ENCODE peak calls at places on chromosomes 5 and 9, in eight cellular contexts. One of them, this sample, is unnamed.
A peak's percentile ranks its signal among the peaks of the same experiment; 100 is the strongest.

GRCh38 chr9:135075234-135076142 is 12.0 kb upstream of the OLFM1 start:
- DNase-seq in A549: no peak
- DNase-seq in HCT116: no peak
- DNase-seq in sigmoid colon: peak; percentile 82
- DNase-seq in gastrocnemius medialis: no peak
- DNase-seq in stomach: peak; percentile 29
- DNase-seq in heart left ventricle: peak; percentile 69
- DNase-seq in ovary: peak; percentile 67
- DNase-seq in this sample: peak; percentile 39

GRCh38 chr5:50867140-50867539 is 200.7 kb downstream of the PARP8 start:
- DNase-seq in A549: no peak
- DNase-seq in HCT116: no peak
- DNase-seq in sigmoid colon: no peak
- DNase-seq in gastrocnemius medialis: no peak
- DNase-seq in stomach: no peak
- DNase-seq in heart left ventricle: no peak
- DNase-seq in ovary: no peak
- DNase-seq in this sample: no peak

GRCh38 chr5:108167174-108167573 is 214.7 kb downstream of the FBXL17 start:
- DNase-seq in A549: no peak
- DNase-seq in HCT116: no peak
- DNase-seq in sigmoid colon: no peak
- DNase-seq in gastrocnemius medialis: no peak
- DNase-seq in stomach: no peak
- DNase-seq in heart left ventricle: no peak
- DNase-seq in ovary: no peak
- DNase-seq in this sample: no peak

GRCh38 chr9:14314424-14314928 is 535 bp upstream of the NFIB start:
- DNase-seq in A549: peak; percentile 82
- DNase-seq in HCT116: peak; percentile 19
- DNase-seq in sigmoid colon: peak; percentile 95
- DNase-seq in gastrocnemius medialis: peak; percentile 83
- DNase-seq in stomach: peak; percentile 78
- DNase-seq in heart left ventricle: peak; percentile 83
- DNase-seq in ovary: peak; percentile 78
- DNase-seq in this sample: peak; percentile 77

GRCh38 chr5:171419663-171420428 is 399 bp downstream of the FGF18 start:
- DNase-seq in A549: peak; percentile 41
- DNase-seq in HCT116: no peak
- DNase-seq in sigmoid colon: no peak
- DNase-seq in gastrocnemius medialis: no peak
- DNase-seq in stomach: peak; percentile 32
- DNase-seq in heart left ventricle: peak; percentile 49
- DNase-seq in ovary: peak; percentile 26
- DNase-seq in this sample: peak; percentile 33

GRCh38 chr9:726005-726404 is 115.5 kb upstream of the DMRT1 start:
- DNase-seq in A549: no peak
- DNase-seq in HCT116: no peak
- DNase-seq in sigmoid colon: peak; percentile 37
- DNase-seq in gastrocnemius medialis: no peak
- DNase-seq in stomach: no peak
- DNase-seq in heart left ventricle: no peak
- DNase-seq in ovary: no peak
- DNase-seq in this sample: no peak

GRCh38 chr5:145072880-145073279 is 762.3 kb downstream of the PRELID2 start:
- DNase-seq in A549: no peak
- DNase-seq in HCT116: no peak
- DNase-seq in sigmoid colon: no peak
- DNase-seq in gastrocnemius medialis: no peak
- DNase-seq in stomach: no peak
- DNase-seq in heart left ventricle: no peak
- DNase-seq in ovary: no peak
- DNase-seq in this sample: no peak

GRCh38 chr5:142176255-142176654 is 67.7 kb downstream of the NDFIP1 start:
- DNase-seq in A549: no peak
- DNase-seq in HCT116: no peak
- DNase-seq in sigmoid colon: no peak
- DNase-seq in gastrocnemius medialis: no peak
- DNase-seq in stomach: no peak
- DNase-seq in heart left ventricle: peak; percentile 37
- DNase-seq in ovary: no peak
- DNase-seq in this sample: no peak

GRCh38 chr5:83321656-83322055 is 149.9 kb upstream of the VCAN start:
- DNase-seq in A549: no peak
- DNase-seq in HCT116: no peak
- DNase-seq in sigmoid colon: no peak
- DNase-seq in gastrocnemius medialis: no peak
- DNase-seq in stomach: no peak
- DNase-seq in heart left ventricle: no peak
- DNase-seq in ovary: no peak
- DNase-seq in this sample: no peak

GRCh38 chr5:179297486-179298180 is 47.6 kb downstream of the ADAMTS2 start:
- DNase-seq in A549: no peak
- DNase-seq in HCT116: no peak
- DNase-seq in sigmoid colon: peak; percentile 61
- DNase-seq in gastrocnemius medialis: no peak
- DNase-seq in stomach: no peak
- DNase-seq in heart left ventricle: no peak
- DNase-seq in ovary: peak; percentile 11
- DNase-seq in this sample: no peak

GRCh38 chr9:76562511-76562911 is 103.5 kb downstream of the GCNT1 start:
- DNase-seq in A549: no peak
- DNase-seq in HCT116: no peak
- DNase-seq in sigmoid colon: no peak
- DNase-seq in gastrocnemius medialis: no peak
- DNase-seq in stomach: no peak
- DNase-seq in heart left ventricle: no peak
- DNase-seq in ovary: no peak
- DNase-seq in this sample: no peak

GRCh38 chr5:138054863-138055558 is 22.1 kb upstream of the FAM13B start:
- DNase-seq in A549: no peak
- DNase-seq in HCT116: no peak
- DNase-seq in sigmoid colon: no peak
- DNase-seq in gastrocnemius medialis: no peak
- DNase-seq in stomach: no peak
- DNase-seq in heart left ventricle: no peak
- DNase-seq in ovary: no peak
- DNase-seq in this sample: no peak

GRCh38 chr5:1056611-1057484 is 48.2 kb downstream of the NKD2 start:
- DNase-seq in A549: no peak
- DNase-seq in HCT116: no peak
- DNase-seq in sigmoid colon: no peak
- DNase-seq in gastrocnemius medialis: no peak
- DNase-seq in stomach: no peak
- DNase-seq in heart left ventricle: peak; percentile 29
- DNase-seq in ovary: peak; percentile 15
- DNase-seq in this sample: no peak

GRCh38 chr9:124263800-124264426 is 6.2 kb downstream of the NEK6 start:
- DNase-seq in A549: no peak
- DNase-seq in HCT116: no peak
- DNase-seq in sigmoid colon: no peak
- DNase-seq in gastrocnemius medialis: no peak
- DNase-seq in stomach: no peak
- DNase-seq in heart left ventricle: no peak
- DNase-seq in ovary: no peak
- DNase-seq in this sample: no peak

GRCh38 chr5:169460896-169461295 is 122.7 kb upstream of the SPDL1 start:
- DNase-seq in A549: no peak
- DNase-seq in HCT116: no peak
- DNase-seq in sigmoid colon: no peak
- DNase-seq in gastrocnemius medialis: no peak
- DNase-seq in stomach: no peak
- DNase-seq in heart left ventricle: no peak
- DNase-seq in ovary: no peak
- DNase-seq in this sample: no peak

GRCh38 chr5:61186634-61187033 is 24.4 kb upstream of the SMIM15 start:
- DNase-seq in A549: no peak
- DNase-seq in HCT116: no peak
- DNase-seq in sigmoid colon: no peak
- DNase-seq in gastrocnemius medialis: no peak
- DNase-seq in stomach: no peak
- DNase-seq in heart left ventricle: no peak
- DNase-seq in ovary: no peak
- DNase-seq in this sample: no peak

GRCh38 chr9:110110154-110110553 is 97.8 kb downstream of the C9orf152 start:
- DNase-seq in A549: no peak
- DNase-seq in HCT116: no peak
- DNase-seq in sigmoid colon: no peak
- DNase-seq in gastrocnemius medialis: no peak
- DNase-seq in stomach: no peak
- DNase-seq in heart left ventricle: no peak
- DNase-seq in ovary: no peak
- DNase-seq in this sample: no peak

GRCh38 chr5:10565785-10566506 is 2.1 kb downstream of the ANKRD33B start:
- DNase-seq in A549: no peak
- DNase-seq in HCT116: no peak
- DNase-seq in sigmoid colon: peak; percentile 48
- DNase-seq in gastrocnemius medialis: no peak
- DNase-seq in stomach: no peak
- DNase-seq in heart left ventricle: no peak
- DNase-seq in ovary: no peak
- DNase-seq in this sample: no peak

GRCh38 chr9:5185220-5185840 is at the start of gene INSL6:
- DNase-seq in A549: no peak
- DNase-seq in HCT116: no peak
- DNase-seq in sigmoid colon: no peak
- DNase-seq in gastrocnemius medialis: no peak
- DNase-seq in stomach: no peak
- DNase-seq in heart left ventricle: no peak
- DNase-seq in ovary: no peak
- DNase-seq in this sample: no peak

GRCh38 chr9:109440797-109441287 is 57.3 kb downstream of the PTPN3 start:
- DNase-seq in A549: peak; percentile 90
- DNase-seq in HCT116: peak; percentile 67
- DNase-seq in sigmoid colon: no peak
- DNase-seq in gastrocnemius medialis: no peak
- DNase-seq in stomach: peak; percentile 53
- DNase-seq in heart left ventricle: no peak
- DNase-seq in ovary: no peak
- DNase-seq in this sample: no peak

GRCh38 chr5:149632311-149633251 is 51.3 kb downstream of the ARHGEF37 start:
- DNase-seq in A549: no peak
- DNase-seq in HCT116: no peak
- DNase-seq in sigmoid colon: peak; percentile 55
- DNase-seq in gastrocnemius medialis: no peak
- DNase-seq in stomach: peak; percentile 82
- DNase-seq in heart left ventricle: no peak
- DNase-seq in ovary: no peak
- DNase-seq in this sample: no peak

DNA sequence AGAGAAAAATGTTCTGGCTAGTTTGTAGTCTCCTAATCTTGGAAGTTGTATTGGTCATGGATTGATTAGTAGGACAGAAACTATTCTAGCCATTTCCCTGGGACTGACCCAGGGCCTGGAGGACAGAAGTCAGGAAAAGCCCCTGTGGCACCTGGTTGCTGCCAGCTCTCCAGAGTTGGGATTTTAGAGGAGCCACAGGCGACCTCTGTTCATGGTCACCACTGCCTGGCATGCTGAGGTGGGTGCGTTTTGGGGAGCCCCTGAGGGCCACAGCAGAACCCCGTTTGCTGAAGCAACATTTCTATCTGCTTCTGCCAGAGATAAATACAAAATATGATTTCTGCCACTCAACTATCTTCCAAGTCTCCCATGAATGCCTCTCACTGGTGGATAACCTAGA is 7.6 kb upstream of the MAPK9 start:
- DNase-seq in A549: no peak
- DNase-seq in HCT116: no peak
- DNase-seq in sigmoid colon: peak; percentile 47
- DNase-seq in gastrocnemius medialis: no peak
- DNase-seq in stomach: no peak
- DNase-seq in heart left ventricle: no peak
- DNase-seq in ovary: no peak
- DNase-seq in this sample: no peak
- TF ChIP-seq POLR2A in A549: no peak
- TF ChIP-seq POLR2A in HCT116: no peak
- TF ChIP-seq POLR2A in sigmoid colon: no peak
- TF ChIP-seq POLR2A in gastrocnemius medialis: no peak
- TF ChIP-seq POLR2A in stomach: no peak
- TF ChIP-seq POLR2A in heart left ventricle: no peak
- TF ChIP-seq POLR2A in ovary: no peak
- TF ChIP-seq POLR2A in this sample: no peak

DNA sequence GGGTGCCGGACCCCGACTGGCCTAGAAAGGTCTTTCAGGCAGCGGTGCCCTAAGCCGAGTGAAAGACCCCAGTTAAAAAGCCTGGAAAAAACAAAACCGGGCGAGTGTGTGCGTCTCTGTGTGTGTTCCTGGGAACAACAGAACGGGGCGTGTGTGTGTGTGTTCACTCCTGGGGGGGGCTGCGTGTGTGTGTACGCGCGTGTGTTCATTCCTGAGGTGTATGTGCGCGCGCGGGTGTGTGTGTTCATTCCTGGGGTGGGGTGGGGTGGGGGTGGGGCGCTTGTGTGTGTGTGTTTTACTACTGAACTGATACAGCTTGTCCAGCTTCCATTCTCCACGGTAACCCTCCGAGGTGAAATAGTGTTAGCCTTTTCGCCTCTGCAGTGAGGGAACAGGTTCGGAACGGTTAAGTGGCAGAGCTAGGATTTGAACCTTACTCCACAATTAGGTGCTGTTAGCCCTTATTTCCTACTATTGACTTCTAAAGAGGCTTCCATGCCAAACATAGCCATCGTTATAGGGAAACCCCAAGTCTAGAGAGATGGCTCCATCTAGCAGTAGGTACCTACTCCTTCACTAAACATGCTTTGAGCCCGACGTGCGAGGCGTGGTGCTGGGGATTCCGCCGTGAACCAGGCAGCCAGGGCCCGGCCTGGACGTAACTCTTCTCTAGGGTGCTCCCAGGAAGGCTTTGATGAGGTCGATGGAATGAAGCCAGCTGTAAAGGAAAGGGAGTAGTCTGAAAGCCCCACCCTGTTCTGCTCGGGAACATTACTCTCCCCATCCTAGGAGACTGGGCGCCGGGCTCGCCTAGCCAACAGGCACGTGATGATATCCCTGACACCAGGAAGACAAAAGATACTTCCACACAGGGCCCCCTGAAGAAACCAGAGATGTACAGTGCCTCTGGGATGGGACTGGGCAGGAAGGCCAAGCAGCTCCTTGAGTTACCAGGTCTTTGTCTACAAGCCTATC is 734 bp upstream of the SKP1 start:
- DNase-seq in A549: peak; percentile 48
- DNase-seq in HCT116: peak; percentile 60
- DNase-seq in sigmoid colon: peak; percentile 82
- DNase-seq in gastrocnemius medialis: peak; percentile 68
- DNase-seq in stomach: peak; percentile 70
- DNase-seq in heart left ventricle: peak; percentile 74
- DNase-seq in ovary: peak; percentile 30
- DNase-seq in this sample: peak; percentile 39
- TF ChIP-seq POLR2A in A549: peak; percentile 22
- TF ChIP-seq POLR2A in HCT116: peak; percentile 11
- TF ChIP-seq POLR2A in sigmoid colon: peak; percentile 45
- TF ChIP-seq POLR2A in gastrocnemius medialis: no peak
- TF ChIP-seq POLR2A in stomach: no peak
- TF ChIP-seq POLR2A in heart left ventricle: no peak
- TF ChIP-seq POLR2A in ovary: no peak
- TF ChIP-seq POLR2A in this sample: no peak

GRCh38 chr9:86407022-86407421 is 52.8 kb upstream of the TUT7 start:
- DNase-seq in A549: no peak
- DNase-seq in HCT116: no peak
- DNase-seq in sigmoid colon: no peak
- DNase-seq in gastrocnemius medialis: no peak
- DNase-seq in stomach: peak; percentile 79
- DNase-seq in heart left ventricle: no peak
- DNase-seq in ovary: no peak
- DNase-seq in this sample: peak; percentile 43
- TF ChIP-seq POLR2A in A549: no peak
- TF ChIP-seq POLR2A in HCT116: no peak
- TF ChIP-seq POLR2A in sigmoid colon: no peak
- TF ChIP-seq POLR2A in gastrocnemius medialis: no peak
- TF ChIP-seq POLR2A in stomach: no peak
- TF ChIP-seq POLR2A in heart left ventricle: no peak
- TF ChIP-seq POLR2A in ovary: no peak
- TF ChIP-seq POLR2A in this sample: no peak

GRCh38 chr9:130041648-130042405 is 1.2 kb downstream of the FNBP1 start:
- DNase-seq in A549: no peak
- DNase-seq in HCT116: no peak
- DNase-seq in sigmoid colon: peak; percentile 74
- DNase-seq in gastrocnemius medialis: no peak
- DNase-seq in stomach: no peak
- DNase-seq in heart left ventricle: no peak
- DNase-seq in ovary: peak; percentile 37
- DNase-seq in this sample: peak; percentile 28
- TF ChIP-seq POLR2A in A549: no peak
- TF ChIP-seq POLR2A in HCT116: no peak
- TF ChIP-seq POLR2A in sigmoid colon: no peak
- TF ChIP-seq POLR2A in gastrocnemius medialis: no peak
- TF ChIP-seq POLR2A in stomach: no peak
- TF ChIP-seq POLR2A in heart left ventricle: no peak
- TF ChIP-seq POLR2A in ovary: no peak
- TF ChIP-seq POLR2A in this sample: no peak

This sample was measured in uterus.